ENCODE peak calls at places on chromosomes 13 and 19, in ten cellular contexts. X, S, Y, Z, Q, J, K, E, L and A are unnamed samples.

GRCh38 chr19:1516395-1516753 is 3.6 kb upstream of the ADAMTSL5 start:
- DNase-seq in Z (no peak), Y (no peak), E (no peak), L (no peak), J (no peak), Q (no peak), K (no peak), X (no peak), S (no peak), A (no peak)

GRCh38 chr13:88925954-88926353 is 1254.8 kb downstream of the SLITRK5 start:
- DNase-seq in L (no peak), Q (no peak), K (no peak), X (no peak), J (no peak), Y (no peak), E (no peak), S (no peak), Z (no peak), A (no peak)

GRCh38 chr19:17488593-17489391 is 18.5 kb downstream of the SLC27A1 start:
- DNase-seq in Z (peak), Q (peak), K (no peak), S (peak), Y (no peak), L (no peak), J (no peak), X (peak), E (no peak), A (no peak)

GRCh38 chr13:75636339-75637095 is 387 bp downstream of the LMO7 start:
- DNase-seq in S (peak), K (peak), Q (no peak), J (no peak), Y (peak), E (peak), X (no peak), Z (peak), L (no peak), A (peak)

GRCh38 chr13:95541308-95541707 is 11.2 kb upstream of the CLDN10 start:
- DNase-seq in Q (no peak), Y (no peak), K (no peak), X (no peak), L (no peak), S (no peak), J (no peak), E (no peak), Z (no peak), A (no peak)

GRCh38 chr19:34576292-34576691 is 94.7 kb downstream of the WTIP start:
- DNase-seq in Q (no peak), S (no peak), L (no peak), K (no peak), E (no peak), Y (no peak), Z (no peak), J (no peak), X (no peak), A (no peak)

GRCh38 chr13:32669030-32669646 is 82.9 kb downstream of the PDS5B start:
- DNase-seq in L (peak), Y (peak), Z (no peak), E (peak), Q (no peak), X (peak), K (no peak), S (peak), J (no peak), A (peak)

GRCh38 chr13:36344173-36344572 is 2.0 kb downstream of the SPART start:
- DNase-seq in Z (no peak), S (no peak), K (no peak), X (no peak), J (no peak), Q (no peak), E (no peak), L (peak), Y (no peak), A (peak)

GRCh38 chr19:3270908-3271307 is 46.4 kb downstream of the CELF5 start:
- DNase-seq in J (peak), Y (no peak), L (peak), Z (peak), K (no peak), Q (no peak), S (peak), E (peak), X (peak), A (no peak)

GRCh38 chr19:13154241-13154778 is 4.1 kb downstream of the IER2 start:
- DNase-seq in K (peak), Y (peak), L (peak), J (no peak), Q (peak), S (peak), E (no peak), X (no peak), Z (peak), A (peak)

GRCh38 chr19:13079542-13079986 is 23.1 kb downstream of the LYL1 start:
- DNase-seq in E (peak), L (peak), Y (no peak), X (no peak), Z (no peak), K (no peak), S (no peak), Q (no peak), J (no peak), A (no peak)

GRCh38 chr19:11995174-11995573 is 30.3 kb downstream of the ZNF763 start:
- DNase-seq in Q (no peak), J (no peak), S (no peak), Y (peak), X (no peak), K (no peak), E (no peak), L (peak), Z (no peak), A (no peak)

GRCh38 chr13:96898212-96898611 is 96.1 kb downstream of the OXGR1 start:
- DNase-seq in Y (no peak), J (no peak), K (peak), Q (no peak), S (no peak), E (no peak), X (no peak), L (peak), Z (no peak), A (no peak)

GRCh38 chr19:51441410-51442390 is 16.6 kb downstream of the SIGLEC8 start:
- DNase-seq in Y (no peak), S (peak), Q (no peak), L (peak), K (peak), Z (peak), E (no peak), X (no peak), J (no peak), A (no peak)